ENCODE peak calls at places on chromosomes 16 and 17, in five cellular contexts. X, M, A, U and C are unnamed samples.

GRCh38 chr16:86995456-86995855 is 321.7 kb downstream of the C16orf95 start:
- DNase-seq in A (no peak), U (peak), M (no peak), X (no peak), C (no peak)

GRCh38 chr16:27520982-27521673 is 28.6 kb downstream of the GTF3C1 start:
- DNase-seq in U (no peak), X (no peak), A (no peak), M (no peak), C (no peak)

GRCh38 chr17:41647940-41648410 is 23.6 kb upstream of the KRT17 start:
- DNase-seq in M (no peak), A (peak), U (no peak), X (peak), C (peak)

GRCh38 chr17:79617740-79618382 is 7.0 kb upstream of the RBFOX3 start:
- DNase-seq in X (no peak), A (no peak), U (no peak), M (no peak), C (no peak)

GRCh38 chr17:76738468-76738850 is 540 bp downstream of the MFSD11 start:
- DNase-seq in U (no peak), M (no peak), A (no peak), X (peak), C (peak)

GRCh38 chr17:45123930-45124796 is 8.2 kb downstream of the PLCD3 start:
- DNase-seq in U (peak), M (no peak), X (peak), A (no peak), C (peak)

GRCh38 chr16:1908081-1908633 is 10.1 kb downstream of the HS3ST6 start:
- DNase-seq in U (no peak), X (no peak), M (no peak), A (no peak), C (no peak)

GRCh38 chr17:44749076-44750020 is 9.4 kb upstream of the ADAM11 start:
- DNase-seq in M (no peak), A (no peak), U (no peak), X (no peak), C (no peak)

GRCh38 chr16:69017036-69017783 is 88.2 kb upstream of the HAS3 start:
- DNase-seq in X (peak), U (peak), M (no peak), A (no peak), C (peak)

GRCh38 chr17:50501054-50501453 is 7.2 kb upstream of the MYCBPAP start:
- DNase-seq in M (no peak), X (peak), A (no peak), U (no peak), C (peak)

GRCh38 chr17:17029938-17030337 is 12.3 kb upstream of the MPRIP start:
- DNase-seq in M (no peak), U (no peak), X (no peak), A (no peak), C (no peak)

GRCh38 chr16:77807-78443 is at the start of gene MPG:
- DNase-seq in A (no peak), X (peak), U (no peak), M (no peak), C (peak)

GRCh38 chr16:29834079-29834478 is 13.8 kb downstream of the MVP start:
- DNase-seq in M (no peak), A (no peak), X (no peak), U (no peak), C (no peak)

GRCh38 chr17:80821546-80821945 is 170.1 kb upstream of the CHMP6 start:
- DNase-seq in U (no peak), X (no peak), M (no peak), A (no peak), C (no peak)

GRCh38 chr16:81945665-81946064 is 65.6 kb downstream of the SDR42E1 start:
- DNase-seq in X (no peak), M (peak), U (no peak), A (no peak), C (no peak)

GRCh38 chr16:4021070-4021779 is 95.0 kb downstream of the ADCY9 start:
- DNase-seq in U (no peak), M (no peak), A (no peak), X (peak), C (peak)

GRCh38 chr16:48383877-48384304 is 1.3 kb downstream of the SIAH1 start:
- DNase-seq in U (no peak), A (no peak), M (no peak), X (peak), C (peak)

GRCh38 chr17:199806-200603 is 18.6 kb upstream of the DOC2B start:
- DNase-seq in X (peak), A (no peak), U (no peak), M (no peak), C (peak)